ENCODE peak calls at places on chromosomes 12 and 14, in ten cellular contexts. One of them, this sample, is unnamed.

GRCh38 chr12:120814903-120815429 is 89.2 kb downstream of the SPPL3 start:
- DNase-seq in astrocyte of the cerebellum: no peak
- DNase-seq in cardiac fibroblast: no peak
- DNase-seq in epithelial cell of esophagus: no peak
- DNase-seq in kidney epithelial cell: no peak
- DNase-seq in adipocyte: no peak
- DNase-seq in Karpas-422: no peak
- DNase-seq in pancreas: no peak
- DNase-seq in fibroblast of lung: no peak
- DNase-seq in CD8-positive, alpha-beta T cell: no peak
- DNase-seq in this sample: no peak

GRCh38 chr14:92644166-92644565 is 104.3 kb downstream of the LGMN start:
- DNase-seq in astrocyte of the cerebellum: no peak
- DNase-seq in cardiac fibroblast: peak; percentile 57
- DNase-seq in epithelial cell of esophagus: peak; percentile 88
- DNase-seq in kidney epithelial cell: peak; percentile 60
- DNase-seq in adipocyte: no peak
- DNase-seq in Karpas-422: no peak
- DNase-seq in pancreas: no peak
- DNase-seq in fibroblast of lung: peak; percentile 52
- DNase-seq in CD8-positive, alpha-beta T cell: no peak
- DNase-seq in this sample: no peak

GRCh38 chr14:54102530-54102929 is 145.9 kb upstream of the BMP4 start:
- DNase-seq in astrocyte of the cerebellum: no peak
- DNase-seq in cardiac fibroblast: no peak
- DNase-seq in epithelial cell of esophagus: no peak
- DNase-seq in kidney epithelial cell: no peak
- DNase-seq in adipocyte: no peak
- DNase-seq in Karpas-422: no peak
- DNase-seq in pancreas: no peak
- DNase-seq in fibroblast of lung: no peak
- DNase-seq in CD8-positive, alpha-beta T cell: no peak
- DNase-seq in this sample: no peak

GRCh38 chr12:33182485-33182884 is 257.1 kb downstream of the SYT10 start:
- DNase-seq in astrocyte of the cerebellum: no peak
- DNase-seq in cardiac fibroblast: no peak
- DNase-seq in epithelial cell of esophagus: no peak
- DNase-seq in kidney epithelial cell: no peak
- DNase-seq in adipocyte: no peak
- DNase-seq in Karpas-422: no peak
- DNase-seq in pancreas: no peak
- DNase-seq in fibroblast of lung: no peak
- DNase-seq in CD8-positive, alpha-beta T cell: no peak
- DNase-seq in this sample: no peak

GRCh38 chr14:105013150-105013787 is 7.6 kb downstream of the CDCA4 start:
- DNase-seq in astrocyte of the cerebellum: no peak
- DNase-seq in cardiac fibroblast: no peak
- DNase-seq in epithelial cell of esophagus: no peak
- DNase-seq in kidney epithelial cell: no peak
- DNase-seq in adipocyte: peak; percentile 36
- DNase-seq in Karpas-422: peak; percentile 88
- DNase-seq in pancreas: no peak
- DNase-seq in fibroblast of lung: no peak
- DNase-seq in CD8-positive, alpha-beta T cell: no peak
- DNase-seq in this sample: no peak

GRCh38 chr14:65588426-65589140 is 176.1 kb downstream of the FUT8 start:
- DNase-seq in astrocyte of the cerebellum: peak; percentile 69
- DNase-seq in cardiac fibroblast: peak; percentile 44
- DNase-seq in epithelial cell of esophagus: no peak
- DNase-seq in kidney epithelial cell: no peak
- DNase-seq in adipocyte: peak; percentile 36
- DNase-seq in Karpas-422: no peak
- DNase-seq in pancreas: no peak
- DNase-seq in fibroblast of lung: peak; percentile 55
- DNase-seq in CD8-positive, alpha-beta T cell: no peak
- DNase-seq in this sample: no peak

GRCh38 chr14:26180221-26180620 is 417.6 kb downstream of the NOVA1 start:
- DNase-seq in astrocyte of the cerebellum: no peak
- DNase-seq in cardiac fibroblast: no peak
- DNase-seq in epithelial cell of esophagus: no peak
- DNase-seq in kidney epithelial cell: no peak
- DNase-seq in adipocyte: no peak
- DNase-seq in Karpas-422: no peak
- DNase-seq in pancreas: no peak
- DNase-seq in fibroblast of lung: no peak
- DNase-seq in CD8-positive, alpha-beta T cell: no peak
- DNase-seq in this sample: no peak

GRCh38 chr14:39212034-39212433 is 21.7 kb upstream of the MIA2 start:
- DNase-seq in astrocyte of the cerebellum: no peak
- DNase-seq in cardiac fibroblast: no peak
- DNase-seq in epithelial cell of esophagus: peak; percentile 43
- DNase-seq in kidney epithelial cell: no peak
- DNase-seq in adipocyte: no peak
- DNase-seq in Karpas-422: no peak
- DNase-seq in pancreas: no peak
- DNase-seq in fibroblast of lung: no peak
- DNase-seq in CD8-positive, alpha-beta T cell: no peak
- DNase-seq in this sample: no peak

GRCh38 chr14:104317500-104317805 is 179.1 kb downstream of the KIF26A start:
- DNase-seq in astrocyte of the cerebellum: no peak
- DNase-seq in cardiac fibroblast: no peak
- DNase-seq in epithelial cell of esophagus: no peak
- DNase-seq in kidney epithelial cell: no peak
- DNase-seq in adipocyte: no peak
- DNase-seq in Karpas-422: no peak
- DNase-seq in pancreas: no peak
- DNase-seq in fibroblast of lung: no peak
- DNase-seq in CD8-positive, alpha-beta T cell: no peak
- DNase-seq in this sample: no peak

GRCh38 chr12:42539696-42540095 is 49.9 kb downstream of the PRICKLE1 start:
- DNase-seq in astrocyte of the cerebellum: no peak
- DNase-seq in cardiac fibroblast: no peak
- DNase-seq in epithelial cell of esophagus: no peak
- DNase-seq in kidney epithelial cell: no peak
- DNase-seq in adipocyte: peak; percentile 68
- DNase-seq in Karpas-422: no peak
- DNase-seq in pancreas: no peak
- DNase-seq in fibroblast of lung: no peak
- DNase-seq in CD8-positive, alpha-beta T cell: no peak
- DNase-seq in this sample: no peak

GRCh38 chr12:60174914-60175313 is 579.1 kb downstream of the SLC16A7 start:
- DNase-seq in astrocyte of the cerebellum: no peak
- DNase-seq in cardiac fibroblast: peak; percentile 25
- DNase-seq in epithelial cell of esophagus: no peak
- DNase-seq in kidney epithelial cell: no peak
- DNase-seq in adipocyte: peak; percentile 44
- DNase-seq in Karpas-422: no peak
- DNase-seq in pancreas: no peak
- DNase-seq in fibroblast of lung: peak; percentile 50
- DNase-seq in CD8-positive, alpha-beta T cell: no peak
- DNase-seq in this sample: peak; percentile 22

GRCh38 chr12:12718853-12719252 is 1.7 kb downstream of the CDKN1B start:
- DNase-seq in astrocyte of the cerebellum: no peak
- DNase-seq in cardiac fibroblast: no peak
- DNase-seq in epithelial cell of esophagus: peak; percentile 34
- DNase-seq in kidney epithelial cell: no peak
- DNase-seq in adipocyte: peak; percentile 68
- DNase-seq in Karpas-422: peak; percentile 68
- DNase-seq in pancreas: no peak
- DNase-seq in fibroblast of lung: peak; percentile 54
- DNase-seq in CD8-positive, alpha-beta T cell: no peak
- DNase-seq in this sample: no peak

GRCh38 chr12:112285600-112286401 is 96.4 kb downstream of the HECTD4 start:
- DNase-seq in astrocyte of the cerebellum: no peak
- DNase-seq in cardiac fibroblast: no peak
- DNase-seq in epithelial cell of esophagus: no peak
- DNase-seq in kidney epithelial cell: no peak
- DNase-seq in adipocyte: no peak
- DNase-seq in Karpas-422: no peak
- DNase-seq in pancreas: no peak
- DNase-seq in fibroblast of lung: no peak
- DNase-seq in CD8-positive, alpha-beta T cell: no peak
- DNase-seq in this sample: no peak

GRCh38 chr12:55619352-55620138 is 17.1 kb upstream of the OR10P1 start:
- DNase-seq in astrocyte of the cerebellum: peak; percentile 90
- DNase-seq in cardiac fibroblast: peak; percentile 94
- DNase-seq in epithelial cell of esophagus: peak; percentile 90
- DNase-seq in kidney epithelial cell: peak; percentile 79
- DNase-seq in adipocyte: peak; percentile 97
- DNase-seq in Karpas-422: peak; percentile 95
- DNase-seq in pancreas: peak; percentile 35
- DNase-seq in fibroblast of lung: peak; percentile 94
- DNase-seq in CD8-positive, alpha-beta T cell: no peak
- DNase-seq in this sample: peak; percentile 68

GRCh38 chr12:77007476-77007875 is 57.9 kb downstream of the E2F7 start:
- DNase-seq in astrocyte of the cerebellum: no peak
- DNase-seq in cardiac fibroblast: peak; percentile 1
- DNase-seq in epithelial cell of esophagus: no peak
- DNase-seq in kidney epithelial cell: no peak
- DNase-seq in adipocyte: no peak
- DNase-seq in Karpas-422: no peak
- DNase-seq in pancreas: no peak
- DNase-seq in fibroblast of lung: no peak
- DNase-seq in CD8-positive, alpha-beta T cell: no peak
- DNase-seq in this sample: no peak

GRCh38 chr12:25058012-25058411 is 109.1 kb upstream of the BCAT1 start:
- DNase-seq in astrocyte of the cerebellum: no peak
- DNase-seq in cardiac fibroblast: no peak
- DNase-seq in epithelial cell of esophagus: no peak
- DNase-seq in kidney epithelial cell: no peak
- DNase-seq in adipocyte: no peak
- DNase-seq in Karpas-422: no peak
- DNase-seq in pancreas: no peak
- DNase-seq in fibroblast of lung: no peak
- DNase-seq in CD8-positive, alpha-beta T cell: no peak
- DNase-seq in this sample: no peak
- H3K4me3 ChIP-seq in astrocyte of the cerebellum: no peak overlapping the region
- H3K4me3 ChIP-seq in cardiac fibroblast: no peak overlapping the region
- H3K4me3 ChIP-seq in epithelial cell of esophagus: no peak overlapping the region
- H3K4me3 ChIP-seq in kidney epithelial cell: no peak overlapping the region
- H3K4me3 ChIP-seq in adipocyte: no peak overlapping the region
- H3K4me3 ChIP-seq in Karpas-422: peak overlapping the region; percentile 95
- H3K4me3 ChIP-seq in pancreas: no peak overlapping the region
- H3K4me3 ChIP-seq in fibroblast of lung: no peak overlapping the region
- H3K4me3 ChIP-seq in CD8-positive, alpha-beta T cell: no peak overlapping the region
- H3K4me3 ChIP-seq in this sample: no peak overlapping the region

DNA sequence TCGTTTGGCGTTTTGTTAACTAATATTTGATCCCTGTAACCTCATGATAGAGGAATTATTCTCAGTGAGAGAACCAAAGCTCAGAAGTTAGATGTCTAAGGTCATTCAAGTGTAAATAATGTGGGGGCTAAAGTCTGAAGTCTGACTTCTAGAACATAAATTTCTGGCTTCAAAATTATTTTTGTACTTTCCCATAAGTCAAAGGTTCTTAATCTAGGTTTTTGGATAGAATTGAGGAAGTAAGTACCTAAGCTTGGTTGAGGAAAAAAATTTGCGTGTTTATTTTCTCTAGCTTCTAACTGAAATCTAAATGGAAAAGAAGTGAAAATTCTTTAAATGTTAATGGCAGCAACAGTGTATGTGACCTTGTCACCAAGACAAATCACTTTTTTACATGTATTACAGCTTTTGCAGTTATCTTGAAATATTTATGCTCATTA is 2.3 kb downstream of the LARP4 start:
- DNase-seq in astrocyte of the cerebellum: no peak
- DNase-seq in cardiac fibroblast: no peak
- DNase-seq in epithelial cell of esophagus: no peak
- DNase-seq in kidney epithelial cell: no peak
- DNase-seq in adipocyte: no peak
- DNase-seq in Karpas-422: peak; percentile 67
- DNase-seq in pancreas: no peak
- DNase-seq in fibroblast of lung: no peak
- DNase-seq in CD8-positive, alpha-beta T cell: no peak
- DNase-seq in this sample: no peak
- H3K4me3 ChIP-seq in astrocyte of the cerebellum: peak overlapping the region; percentile 92
- H3K4me3 ChIP-seq in cardiac fibroblast: peak overlapping the region; percentile 97
- H3K4me3 ChIP-seq in epithelial cell of esophagus: peak overlapping the region; percentile 92
- H3K4me3 ChIP-seq in kidney epithelial cell: peak overlapping the region; percentile 89
- H3K4me3 ChIP-seq in adipocyte: peak overlapping the region; percentile 99
- H3K4me3 ChIP-seq in Karpas-422: peak overlapping the region; percentile 81
- H3K4me3 ChIP-seq in pancreas: peak overlapping the region; percentile 77
- H3K4me3 ChIP-seq in fibroblast of lung: peak overlapping the region; percentile 92
- H3K4me3 ChIP-seq in CD8-positive, alpha-beta T cell: no peak overlapping the region
- H3K4me3 ChIP-seq in this sample: peak overlapping the region; percentile 93

GRCh38 chr14:89302396-89302950 is 114.6 kb downstream of the FOXN3 start:
- DNase-seq in astrocyte of the cerebellum: no peak
- DNase-seq in cardiac fibroblast: no peak
- DNase-seq in epithelial cell of esophagus: no peak
- DNase-seq in kidney epithelial cell: no peak
- DNase-seq in adipocyte: no peak
- DNase-seq in Karpas-422: no peak
- DNase-seq in pancreas: no peak
- DNase-seq in fibroblast of lung: no peak
- DNase-seq in CD8-positive, alpha-beta T cell: no peak
- DNase-seq in this sample: no peak

GRCh38 chr14:89307409-89307808 is 109.6 kb downstream of the FOXN3 start:
- DNase-seq in astrocyte of the cerebellum: no peak
- DNase-seq in cardiac fibroblast: no peak
- DNase-seq in epithelial cell of esophagus: no peak
- DNase-seq in kidney epithelial cell: no peak
- DNase-seq in adipocyte: no peak
- DNase-seq in Karpas-422: no peak
- DNase-seq in pancreas: no peak
- DNase-seq in fibroblast of lung: no peak
- DNase-seq in CD8-positive, alpha-beta T cell: no peak
- DNase-seq in this sample: no peak

GRCh38 chr14:89299587-89299986 is 117.4 kb downstream of the FOXN3 start:
- DNase-seq in astrocyte of the cerebellum: no peak
- DNase-seq in cardiac fibroblast: no peak
- DNase-seq in epithelial cell of esophagus: no peak
- DNase-seq in kidney epithelial cell: no peak
- DNase-seq in adipocyte: no peak
- DNase-seq in Karpas-422: no peak
- DNase-seq in pancreas: no peak
- DNase-seq in fibroblast of lung: no peak
- DNase-seq in CD8-positive, alpha-beta T cell: no peak
- DNase-seq in this sample: no peak

GRCh38 chr14:89304972-89305703 is 111.9 kb downstream of the FOXN3 start:
- DNase-seq in astrocyte of the cerebellum: peak; percentile 60
- DNase-seq in cardiac fibroblast: peak; percentile 89
- DNase-seq in epithelial cell of esophagus: peak; percentile 14
- DNase-seq in kidney epithelial cell: no peak
- DNase-seq in adipocyte: peak; percentile 58
- DNase-seq in Karpas-422: peak; percentile 58
- DNase-seq in pancreas: no peak
- DNase-seq in fibroblast of lung: peak; percentile 87
- DNase-seq in CD8-positive, alpha-beta T cell: no peak
- DNase-seq in this sample: no peak

GRCh38 chr14:89303452-89304435 is 113.3 kb downstream of the FOXN3 start:
- DNase-seq in astrocyte of the cerebellum: peak; percentile 41
- DNase-seq in cardiac fibroblast: peak; percentile 90
- DNase-seq in epithelial cell of esophagus: peak; percentile 50
- DNase-seq in kidney epithelial cell: peak; percentile 43
- DNase-seq in adipocyte: peak; percentile 77
- DNase-seq in Karpas-422: peak; percentile 92
- DNase-seq in pancreas: no peak
- DNase-seq in fibroblast of lung: peak; percentile 95
- DNase-seq in CD8-positive, alpha-beta T cell: no peak
- DNase-seq in this sample: peak; percentile 71
- H3K4me3 ChIP-seq in astrocyte of the cerebellum: no peak overlapping the region
- H3K4me3 ChIP-seq in cardiac fibroblast: peak overlapping the region; percentile 29
- H3K4me3 ChIP-seq in epithelial cell of esophagus: no peak overlapping the region
- H3K4me3 ChIP-seq in kidney epithelial cell: no peak overlapping the region
- H3K4me3 ChIP-seq in adipocyte: peak overlapping the region; percentile 65
- H3K4me3 ChIP-seq in Karpas-422: peak overlapping the region; percentile 55
- H3K4me3 ChIP-seq in pancreas: no peak overlapping the region
- H3K4me3 ChIP-seq in fibroblast of lung: peak overlapping the region; percentile 29
- H3K4me3 ChIP-seq in CD8-positive, alpha-beta T cell: peak overlapping the region; percentile 14
- H3K4me3 ChIP-seq in this sample: peak overlapping the region; percentile 27

GRCh38 chr12:95545303-95545702 is 6.0 kb downstream of the USP44 start:
- DNase-seq in astrocyte of the cerebellum: no peak
- DNase-seq in cardiac fibroblast: no peak
- DNase-seq in epithelial cell of esophagus: no peak
- DNase-seq in kidney epithelial cell: no peak
- DNase-seq in adipocyte: no peak
- DNase-seq in Karpas-422: no peak
- DNase-seq in pancreas: no peak
- DNase-seq in fibroblast of lung: no peak
- DNase-seq in CD8-positive, alpha-beta T cell: no peak
- DNase-seq in this sample: no peak
- H3K4me3 ChIP-seq in astrocyte of the cerebellum: no peak overlapping the region
- H3K4me3 ChIP-seq in cardiac fibroblast: no peak overlapping the region
- H3K4me3 ChIP-seq in epithelial cell of esophagus: no peak overlapping the region
- H3K4me3 ChIP-seq in kidney epithelial cell: no peak overlapping the region
- H3K4me3 ChIP-seq in adipocyte: no peak overlapping the region
- H3K4me3 ChIP-seq in Karpas-422: no peak overlapping the region
- H3K4me3 ChIP-seq in pancreas: no peak overlapping the region
- H3K4me3 ChIP-seq in fibroblast of lung: no peak overlapping the region
- H3K4me3 ChIP-seq in CD8-positive, alpha-beta T cell: no peak overlapping the region
- H3K4me3 ChIP-seq in this sample: no peak overlapping the region

This sample was measured in skeletal muscle cell.